ENCODE peak calls at places on chromosomes 3 and 15, in four cellular contexts. One of them, this sample, is unnamed.
A peak's percentile ranks its signal among the peaks of the same experiment; 100 is the strongest.

GRCh38 chr3:182947892-182948291 is 32.4 kb downstream of the DCUN1D1 start:
- ATAC-seq in mucosa of descending colon: peak; percentile 43
- ATAC-seq in activated CD4-positive, alpha-beta T cell treated with anti-CD3 and anti-CD28 coated beads for 36 hours: peak; percentile 68
- ATAC-seq in heart right ventricle: no peak
- ATAC-seq in this sample: no peak

GRCh38 chr3:196344663-196345062 is 6.5 kb upstream of the TM4SF19 start:
- ATAC-seq in heart right ventricle: no peak
- ATAC-seq in mucosa of descending colon: no peak
- ATAC-seq in activated CD4-positive, alpha-beta T cell treated with anti-CD3 and anti-CD28 coated beads for 36 hours: no peak
- ATAC-seq in this sample: no peak

GRCh38 chr3:76990606-76991005 is 49.3 kb upstream of the ROBO2 start:
- ATAC-seq in activated CD4-positive, alpha-beta T cell treated with anti-CD3 and anti-CD28 coated beads for 36 hours: no peak
- ATAC-seq in heart right ventricle: no peak
- ATAC-seq in mucosa of descending colon: no peak
- ATAC-seq in this sample: no peak

GRCh38 chr3:71011565-71012287 is 571.8 kb downstream of the FOXP1 start:
- ATAC-seq in mucosa of descending colon: no peak
- ATAC-seq in activated CD4-positive, alpha-beta T cell treated with anti-CD3 and anti-CD28 coated beads for 36 hours: no peak
- ATAC-seq in heart right ventricle: no peak
- ATAC-seq in this sample: no peak

GRCh38 chr3:14684447-14684846 is 9.5 kb downstream of the C3orf20 start:
- ATAC-seq in activated CD4-positive, alpha-beta T cell treated with anti-CD3 and anti-CD28 coated beads for 36 hours: no peak
- ATAC-seq in mucosa of descending colon: no peak
- ATAC-seq in heart right ventricle: no peak
- ATAC-seq in this sample: no peak

GRCh38 chr3:130975251-130975650 is 51.4 kb downstream of the ASTE1 start:
- ATAC-seq in heart right ventricle: no peak
- ATAC-seq in activated CD4-positive, alpha-beta T cell treated with anti-CD3 and anti-CD28 coated beads for 36 hours: no peak
- ATAC-seq in mucosa of descending colon: no peak
- ATAC-seq in this sample: no peak

GRCh38 chr15:25243800-25244097 is 195.1 kb downstream of the UBE3A start:
- ATAC-seq in heart right ventricle: no peak
- ATAC-seq in activated CD4-positive, alpha-beta T cell treated with anti-CD3 and anti-CD28 coated beads for 36 hours: no peak
- ATAC-seq in mucosa of descending colon: no peak
- ATAC-seq in this sample: no peak

GRCh38 chr3:196883361-196883760 is 15.6 kb downstream of the SENP5 start:
- ATAC-seq in mucosa of descending colon: no peak
- ATAC-seq in activated CD4-positive, alpha-beta T cell treated with anti-CD3 and anti-CD28 coated beads for 36 hours: peak; percentile 59
- ATAC-seq in heart right ventricle: no peak
- ATAC-seq in this sample: no peak

GRCh38 chr15:31254431-31255175 is 72.0 kb upstream of the KLF13 start:
- ATAC-seq in mucosa of descending colon: peak; percentile 83
- ATAC-seq in activated CD4-positive, alpha-beta T cell treated with anti-CD3 and anti-CD28 coated beads for 36 hours: no peak
- ATAC-seq in heart right ventricle: no peak
- ATAC-seq in this sample: peak; percentile 45

GRCh38 chr3:61848885-61849284 is 287.5 kb downstream of the PTPRG start:
- ATAC-seq in mucosa of descending colon: peak; percentile 32
- ATAC-seq in heart right ventricle: peak; percentile 82
- ATAC-seq in activated CD4-positive, alpha-beta T cell treated with anti-CD3 and anti-CD28 coated beads for 36 hours: no peak
- ATAC-seq in this sample: peak; percentile 82

GRCh38 chr3:28575100-28575747 is 226.6 kb upstream of the AZI2 start:
- ATAC-seq in heart right ventricle: peak; percentile 62
- ATAC-seq in activated CD4-positive, alpha-beta T cell treated with anti-CD3 and anti-CD28 coated beads for 36 hours: no peak
- ATAC-seq in mucosa of descending colon: peak; percentile 23
- ATAC-seq in this sample: peak; percentile 62

GRCh38 chr3:60886518-60886917 is 364.7 kb downstream of the FHIT start:
- ATAC-seq in mucosa of descending colon: no peak
- ATAC-seq in activated CD4-positive, alpha-beta T cell treated with anti-CD3 and anti-CD28 coated beads for 36 hours: no peak
- ATAC-seq in heart right ventricle: no peak
- ATAC-seq in this sample: no peak

GRCh38 chr3:58581328-58582091 is 4.3 kb upstream of the FAM107A start:
- ATAC-seq in heart right ventricle: no peak
- ATAC-seq in mucosa of descending colon: no peak
- ATAC-seq in activated CD4-positive, alpha-beta T cell treated with anti-CD3 and anti-CD28 coated beads for 36 hours: no peak
- ATAC-seq in this sample: no peak

GRCh38 chr3:42692667-42693529 is 7.6 kb downstream of the KLHL40 start:
- ATAC-seq in mucosa of descending colon: no peak
- ATAC-seq in heart right ventricle: no peak
- ATAC-seq in activated CD4-positive, alpha-beta T cell treated with anti-CD3 and anti-CD28 coated beads for 36 hours: no peak
- ATAC-seq in this sample: no peak

GRCh38 chr15:96209285-96209735 is 121.2 kb upstream of the NR2F2 start:
- ATAC-seq in activated CD4-positive, alpha-beta T cell treated with anti-CD3 and anti-CD28 coated beads for 36 hours: no peak
- ATAC-seq in mucosa of descending colon: no peak
- ATAC-seq in heart right ventricle: no peak
- ATAC-seq in this sample: no peak

GRCh38 chr15:99344639-99345038 is 93.4 kb downstream of the LRRC28 start:
- ATAC-seq in heart right ventricle: no peak
- ATAC-seq in mucosa of descending colon: no peak
- ATAC-seq in activated CD4-positive, alpha-beta T cell treated with anti-CD3 and anti-CD28 coated beads for 36 hours: no peak
- ATAC-seq in this sample: no peak

GRCh38 chr15:95106781-95107180 is 875.4 kb downstream of the MCTP2 start:
- ATAC-seq in mucosa of descending colon: no peak
- ATAC-seq in heart right ventricle: no peak
- ATAC-seq in activated CD4-positive, alpha-beta T cell treated with anti-CD3 and anti-CD28 coated beads for 36 hours: no peak
- ATAC-seq in this sample: no peak

GRCh38 chr3:105938101-105938500 is 69.3 kb upstream of the CBLB start:
- ATAC-seq in mucosa of descending colon: peak; percentile 14
- ATAC-seq in activated CD4-positive, alpha-beta T cell treated with anti-CD3 and anti-CD28 coated beads for 36 hours: no peak
- ATAC-seq in heart right ventricle: peak; percentile 80
- ATAC-seq in this sample: no peak

GRCh38 chr3:112856537-112856936 is 9.9 kb upstream of the CD200R1L start:
- ATAC-seq in heart right ventricle: no peak
- ATAC-seq in mucosa of descending colon: peak; percentile 52
- ATAC-seq in activated CD4-positive, alpha-beta T cell treated with anti-CD3 and anti-CD28 coated beads for 36 hours: no peak
- ATAC-seq in this sample: no peak

GRCh38 chr3:102066470-102066869 is 217.2 kb downstream of the NFKBIZ start:
- ATAC-seq in activated CD4-positive, alpha-beta T cell treated with anti-CD3 and anti-CD28 coated beads for 36 hours: no peak
- ATAC-seq in mucosa of descending colon: no peak
- ATAC-seq in heart right ventricle: no peak
- ATAC-seq in this sample: no peak

GRCh38 chr3:48858709-48859108 is 11.0 kb upstream of the PRKAR2A start:
- ATAC-seq in heart right ventricle: no peak
- ATAC-seq in activated CD4-positive, alpha-beta T cell treated with anti-CD3 and anti-CD28 coated beads for 36 hours: no peak
- ATAC-seq in mucosa of descending colon: no peak
- ATAC-seq in this sample: no peak

GRCh38 chr3:24519368-24520100 is 24.9 kb upstream of the THRB start:
- ATAC-seq in heart right ventricle: no peak
- ATAC-seq in mucosa of descending colon: no peak
- ATAC-seq in activated CD4-positive, alpha-beta T cell treated with anti-CD3 and anti-CD28 coated beads for 36 hours: no peak
- ATAC-seq in this sample: no peak

GRCh38 chr3:191263365-191263764 is 64.3 kb downstream of the OSTN start:
- ATAC-seq in activated CD4-positive, alpha-beta T cell treated with anti-CD3 and anti-CD28 coated beads for 36 hours: no peak
- ATAC-seq in heart right ventricle: no peak
- ATAC-seq in mucosa of descending colon: peak; percentile 40
- ATAC-seq in this sample: no peak

GRCh38 chr3:13338231-13338630 is 81.9 kb downstream of the NUP210 start:
- ATAC-seq in activated CD4-positive, alpha-beta T cell treated with anti-CD3 and anti-CD28 coated beads for 36 hours: no peak
- ATAC-seq in mucosa of descending colon: no peak
- ATAC-seq in heart right ventricle: no peak
- ATAC-seq in this sample: no peak

GRCh38 chr3:115071611-115072010 is 75.5 kb downstream of the ZBTB20 start:
- ATAC-seq in mucosa of descending colon: no peak
- ATAC-seq in heart right ventricle: peak; percentile 66
- ATAC-seq in activated CD4-positive, alpha-beta T cell treated with anti-CD3 and anti-CD28 coated beads for 36 hours: no peak
- ATAC-seq in this sample: peak; percentile 22

GRCh38 chr15:101611007-101611406 is 41.2 kb downstream of the TM2D3 start:
- ATAC-seq in heart right ventricle: no peak
- ATAC-seq in mucosa of descending colon: no peak
- ATAC-seq in activated CD4-positive, alpha-beta T cell treated with anti-CD3 and anti-CD28 coated beads for 36 hours: no peak
- ATAC-seq in this sample: no peak

GRCh38 chr3:30315452-30315851 is 290.9 kb upstream of the TGFBR2 start:
- ATAC-seq in heart right ventricle: no peak
- ATAC-seq in mucosa of descending colon: no peak
- ATAC-seq in activated CD4-positive, alpha-beta T cell treated with anti-CD3 and anti-CD28 coated beads for 36 hours: no peak
- ATAC-seq in this sample: peak; percentile 57

GRCh38 chr15:72252663-72253299 is 19.6 kb downstream of the PARP6 start:
- ATAC-seq in mucosa of descending colon: no peak
- ATAC-seq in activated CD4-positive, alpha-beta T cell treated with anti-CD3 and anti-CD28 coated beads for 36 hours: no peak
- ATAC-seq in heart right ventricle: no peak
- ATAC-seq in this sample: no peak

GRCh38 chr3:180277036-180277435 is 240.3 kb upstream of the PEX5L start:
- ATAC-seq in mucosa of descending colon: no peak
- ATAC-seq in activated CD4-positive, alpha-beta T cell treated with anti-CD3 and anti-CD28 coated beads for 36 hours: no peak
- ATAC-seq in heart right ventricle: no peak
- ATAC-seq in this sample: no peak

GRCh38 chr3:144362126-144362525 is 390.5 kb downstream of the DIPK2A start:
- ATAC-seq in activated CD4-positive, alpha-beta T cell treated with anti-CD3 and anti-CD28 coated beads for 36 hours: no peak
- ATAC-seq in mucosa of descending colon: no peak
- ATAC-seq in heart right ventricle: no peak
- ATAC-seq in this sample: no peak

GRCh38 chr15:59406446-59406845 is 31.5 kb upstream of the FAM81A start:
- ATAC-seq in mucosa of descending colon: no peak
- ATAC-seq in activated CD4-positive, alpha-beta T cell treated with anti-CD3 and anti-CD28 coated beads for 36 hours: no peak
- ATAC-seq in heart right ventricle: no peak
- ATAC-seq in this sample: no peak

GRCh38 chr3:123423026-123423425 is 25.9 kb downstream of the ADCY5 start:
- ATAC-seq in activated CD4-positive, alpha-beta T cell treated with anti-CD3 and anti-CD28 coated beads for 36 hours: no peak
- ATAC-seq in mucosa of descending colon: peak; percentile 85
- ATAC-seq in heart right ventricle: peak; percentile 64
- ATAC-seq in this sample: no peak

GRCh38 chr3:9782777-9783176 is 9.5 kb downstream of the TADA3 start:
- ATAC-seq in activated CD4-positive, alpha-beta T cell treated with anti-CD3 and anti-CD28 coated beads for 36 hours: no peak
- ATAC-seq in mucosa of descending colon: peak; percentile 19
- ATAC-seq in heart right ventricle: no peak
- ATAC-seq in this sample: no peak

GRCh38 chr3:148528024-148528423 is 169.7 kb upstream of the AGTR1 start:
- ATAC-seq in heart right ventricle: no peak
- ATAC-seq in mucosa of descending colon: no peak
- ATAC-seq in activated CD4-positive, alpha-beta T cell treated with anti-CD3 and anti-CD28 coated beads for 36 hours: no peak
- ATAC-seq in this sample: no peak

GRCh38 chr15:91790826-91791225 is 62.7 kb upstream of the SLCO3A1 start:
- ATAC-seq in activated CD4-positive, alpha-beta T cell treated with anti-CD3 and anti-CD28 coated beads for 36 hours: no peak
- ATAC-seq in heart right ventricle: no peak
- ATAC-seq in mucosa of descending colon: no peak
- ATAC-seq in this sample: no peak

GRCh38 chr15:91535856-91536500 is 317.5 kb upstream of the SLCO3A1 start:
- ATAC-seq in activated CD4-positive, alpha-beta T cell treated with anti-CD3 and anti-CD28 coated beads for 36 hours: no peak
- ATAC-seq in mucosa of descending colon: no peak
- ATAC-seq in heart right ventricle: no peak
- ATAC-seq in this sample: no peak

GRCh38 chr3:112413074-112413473 is 80.1 kb downstream of the CD200 start:
- ATAC-seq in mucosa of descending colon: no peak
- ATAC-seq in heart right ventricle: no peak
- ATAC-seq in activated CD4-positive, alpha-beta T cell treated with anti-CD3 and anti-CD28 coated beads for 36 hours: no peak
- ATAC-seq in this sample: no peak

GRCh38 chr3:37902674-37903073 is 41.0 kb downstream of the CTDSPL start:
- ATAC-seq in heart right ventricle: no peak
- ATAC-seq in activated CD4-positive, alpha-beta T cell treated with anti-CD3 and anti-CD28 coated beads for 36 hours: no peak
- ATAC-seq in mucosa of descending colon: no peak
- ATAC-seq in this sample: no peak

GRCh38 chr3:78322780-78323179 is 1282.9 kb downstream of the ROBO2 start:
- ATAC-seq in heart right ventricle: no peak
- ATAC-seq in mucosa of descending colon: no peak
- ATAC-seq in activated CD4-positive, alpha-beta T cell treated with anti-CD3 and anti-CD28 coated beads for 36 hours: no peak
- ATAC-seq in this sample: no peak

This sample was measured in gastroesophageal sphincter.